ENCODE peak calls at places on chromosomes 12 and 14, in seven cellular contexts. O is OCI-LY7, M is GM23248, Y is HCT116, A is MM.1S, C is neural progenitor cell, X is SK-N-SH. F is an unnamed sample. For H4K20me1, the result is how much of the 10 kb centered on the place peaks cover.

GRCh38 chr14:68535404-68536024 is 257.4 kb downstream of the ZFP36L1 start:
- DNase-seq in M (peak), C (no peak), A (no peak), X (no peak), Y (peak), O (no peak), F (no peak)

GRCh38 chr14:99247091-99247729 is 24.8 kb downstream of the BCL11B start:
- DNase-seq in X (no peak), A (no peak), Y (no peak), O (no peak), C (no peak), M (no peak), F (no peak)

GRCh38 chr12:57085999-57086950 is 2.6 kb upstream of the NAB2 start:
- DNase-seq in M (peak), X (peak), O (peak), C (peak), Y (no peak), A (peak), F (peak)

GRCh38 chr12:11894890-11895289 is 175.8 kb upstream of the BCL2L14 start:
- DNase-seq in M (no peak), Y (no peak), X (no peak), C (peak), O (peak), A (peak), F (no peak)

GRCh38 chr14:46197856-46198255 is 453.7 kb downstream of the RPL10L start:
- DNase-seq in M (peak), O (no peak), C (no peak), Y (no peak), X (no peak), A (no peak), F (no peak)

GRCh38 chr12:14868916-14869315 is 16.7 kb downstream of the MGP start:
- DNase-seq in X (no peak), Y (no peak), A (no peak), O (no peak), M (peak), C (no peak), F (no peak)

GRCh38 chr14:91679273-91679672 is 52.6 kb downstream of the CATSPERB start:
- DNase-seq in Y (no peak), C (no peak), M (no peak), A (no peak), X (no peak), O (no peak), F (no peak)

GRCh38 chr14:102020058-102020971 is 55.9 kb downstream of the DYNC1H1 start:
- DNase-seq in Y (no peak), C (no peak), O (no peak), M (peak), A (no peak), X (no peak), F (no peak)

GRCh38 chr14:21997300-21997699 is 323.7 kb upstream of the OR4E1 start:
- DNase-seq in A (peak), O (peak), M (peak), X (no peak), Y (peak), C (peak), F (peak)

GRCh38 chr14:85437143-85437542 is 92.8 kb upstream of the FLRT2 start:
- DNase-seq in Y (no peak), C (no peak), M (peak), O (no peak), A (no peak), X (no peak), F (peak)

GRCh38 chr14:62101189-62101588 is 339.0 kb downstream of the SNAPC1 start:
- DNase-seq in X (no peak), M (no peak), O (no peak), A (no peak), C (no peak), Y (no peak), F (no peak)

GRCh38 chr14:101583006-101583708 is 21.9 kb downstream of the DIO3 start:
- DNase-seq in O (no peak), X (no peak), A (no peak), Y (no peak), C (no peak), M (no peak), F (no peak)

GRCh38 chr14:66468778-66469367 is 17.3 kb upstream of the CCDC196 start:
- DNase-seq in O (peak), A (no peak), C (no peak), Y (no peak), M (no peak), X (no peak), F (no peak)

GRCh38 chr14:31080060-31080459 is 53.9 kb upstream of the STRN3 start:
- DNase-seq in A (no peak), X (no peak), O (no peak), Y (no peak), C (no peak), M (no peak), F (no peak)

GRCh38 chr14:54812661-54813060 is 90.0 kb downstream of the GCH1 start:
- DNase-seq in O (no peak), X (no peak), Y (no peak), M (no peak), C (no peak), A (no peak), F (no peak)

GRCh38 chr12:121713257-121714155 is 954 bp downstream of the TMEM120B start:
- DNase-seq in O (no peak), A (no peak), Y (no peak), M (peak), X (no peak), C (no peak), F (peak)

GRCh38 chr12:54452628-54453027 is 20.8 kb downstream of the GTSF1 start:
- DNase-seq in Y (no peak), O (no peak), X (no peak), A (no peak), C (peak), M (no peak), F (no peak)

GRCh38 chr14:94823556-94824341 is 53.8 kb upstream of the GSC start:
- DNase-seq in X (no peak), A (no peak), Y (peak), O (no peak), M (peak), C (no peak), F (no peak)

GRCh38 chr14:99595034-99595433 is 9.0 kb downstream of the CCDC85C start:
- DNase-seq in C (no peak), M (no peak), Y (no peak), A (peak), X (no peak), O (no peak), F (no peak)

GRCh38 chr14:20627337-20628032 is 14.0 kb downstream of the OR6S1 start:
- DNase-seq in Y (no peak), A (no peak), M (peak), X (no peak), C (no peak), O (no peak), F (no peak)

GRCh38 chr14:70780396-70781075 is 28.8 kb downstream of the MAP3K9 start:
- DNase-seq in M (no peak), O (peak), C (no peak), X (no peak), A (no peak), Y (no peak), F (no peak)

GRCh38 chr12:47988073-47989022 is 15.9 kb downstream of the COL2A1 start:
- DNase-seq in C (peak), X (no peak), A (no peak), O (no peak), M (peak), Y (no peak), F (no peak)

DNA sequence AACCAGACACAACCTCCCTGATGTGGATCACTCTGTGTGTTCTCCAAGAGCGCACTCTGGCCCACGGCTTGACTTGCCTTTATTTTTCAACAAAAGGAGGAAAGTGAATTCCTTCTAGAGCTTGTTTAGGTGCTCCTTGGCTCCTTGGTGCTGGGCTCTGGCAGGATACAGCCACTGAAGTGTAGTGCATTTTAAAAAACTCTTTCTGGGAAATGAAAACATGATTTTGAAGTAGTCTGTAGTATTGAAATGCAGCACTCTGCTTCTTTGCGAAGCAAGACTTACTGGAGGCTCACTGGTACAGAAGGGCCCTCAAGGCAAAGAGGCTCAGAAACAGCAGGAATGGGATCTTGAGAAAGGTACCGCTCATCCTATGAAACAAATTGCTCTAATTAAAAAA is 81.6 kb downstream of the PTCSC3 start:
- DNase-seq in A (no peak), C (no peak), O (no peak), M (no peak), Y (no peak), X (no peak), F (no peak)
- TF ChIP-seq EZH2phosphoT487 in A (no peak), C (no peak), O (no peak), M (no peak), Y (no peak), X (no peak), F (no peak)

DNA sequence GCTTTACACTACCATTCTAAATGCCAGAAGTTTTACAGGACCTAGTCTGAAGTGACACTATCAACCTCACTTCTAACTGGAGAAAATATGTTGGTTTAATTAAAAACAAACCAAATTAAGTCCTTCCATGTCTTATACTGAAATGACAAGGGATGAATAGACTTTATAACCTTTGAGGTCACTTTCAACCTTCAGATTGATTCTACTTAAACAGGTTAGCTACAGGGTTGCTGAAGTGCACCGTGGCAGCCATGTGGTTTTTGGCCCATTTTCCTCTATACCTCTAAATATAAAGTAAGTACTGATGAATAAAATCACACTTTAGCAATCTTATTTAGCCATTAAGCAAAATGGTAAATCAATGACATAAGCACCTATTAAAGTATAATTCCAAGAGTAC is 3.9 kb downstream of the SLC38A2 start:
- DNase-seq in O (no peak), C (no peak), M (no peak), A (no peak), Y (no peak), X (no peak), F (no peak)
- H4K20me1 ChIP-seq in O (under half), C (half or more), M (half or more), A (under half), Y (half or more), X (half or more), F (half or more)

DNA sequence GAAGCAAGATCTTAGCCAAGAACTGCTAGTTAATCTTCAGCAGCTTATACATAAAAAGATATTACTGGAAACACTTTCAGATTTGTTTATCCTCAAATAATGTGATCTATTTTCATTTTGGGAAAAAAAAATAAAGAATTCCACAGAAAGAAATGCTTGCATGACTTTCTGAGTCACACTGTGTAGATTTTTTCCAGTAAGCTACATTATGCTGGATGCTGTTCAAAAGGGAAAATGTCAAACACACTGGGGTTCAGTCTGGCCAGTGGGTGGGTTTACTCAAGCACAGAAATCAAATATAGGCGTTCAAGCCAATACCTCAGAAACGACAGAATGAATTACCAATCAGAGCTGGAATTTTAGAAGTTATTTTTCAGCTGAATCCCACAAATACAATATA is 239.5 kb upstream of the KRR1 start:
- DNase-seq in Y (no peak), X (no peak), A (no peak), O (no peak), C (no peak), M (peak), F (peak)
- TF ChIP-seq EZH2phosphoT487 in Y (no peak), X (no peak), A (no peak), O (no peak), C (no peak), M (no peak), F (no peak)

DNA sequence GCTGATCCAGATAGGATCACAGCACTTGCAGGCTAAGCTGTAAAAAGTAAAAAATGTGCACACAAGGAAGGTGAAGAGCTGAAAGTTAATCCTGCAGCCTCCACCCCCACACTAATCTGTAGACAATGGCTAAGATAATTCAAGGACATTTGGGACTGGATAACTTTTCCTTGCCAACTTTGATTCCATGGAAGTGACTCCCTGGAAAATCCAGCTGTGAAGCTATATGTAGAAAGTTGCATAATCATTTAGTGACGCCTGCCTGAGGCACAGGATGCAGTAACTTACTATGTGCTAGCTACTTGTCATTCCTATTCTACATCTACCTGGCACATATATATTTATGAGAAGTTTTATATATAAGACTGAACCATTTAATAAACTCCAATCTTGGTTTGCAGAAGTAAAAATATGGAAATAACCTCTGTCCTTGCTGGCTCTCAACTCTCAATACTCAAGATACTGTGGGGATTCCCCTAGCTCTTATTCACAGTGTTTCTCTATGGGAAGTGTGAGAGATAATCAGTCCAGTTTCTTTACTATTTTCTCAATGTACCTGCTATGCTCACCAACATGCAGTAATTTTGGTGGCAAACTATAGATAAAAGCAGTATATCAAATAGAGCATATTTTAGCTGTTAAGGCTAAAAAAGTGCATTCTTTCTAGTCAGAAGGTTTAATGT is 14.8 kb downstream of the LDHB start:
- DNase-seq in X (no peak), M (peak), O (no peak), A (no peak), C (peak), Y (no peak), F (no peak)
- H4K20me1 ChIP-seq in X (under half), M (under half), O (half or more), A (under half), C (half or more), Y (half or more), F (under half)

GRCh38 chr12:67562513-67563287 is 85.8 kb upstream of the DYRK2 start:
- DNase-seq in M (peak), Y (no peak), A (no peak), C (no peak), O (no peak), X (no peak), F (peak)
- TF ChIP-seq EZH2phosphoT487 in M (no peak), Y (no peak), A (no peak), C (no peak), O (no peak), X (no peak), F (no peak)

F was measured in hepatocyte.